ENCODE peak calls at places on chromosomes 11 and 22, in ten cellular contexts. Q is thoracic aorta, T is HFFc6, V is stomach, G is OCI-LY7, W is epithelial cell of esophagus, I is H9, D is fibroblast of villous mesenchyme, A is ovary, S is AG04450. N is an unnamed sample.

GRCh38 chr11:33696411-33696810 is 4.2 kb downstream of the C11orf91 start:
- DNase-seq in V (peak), T (no peak), Q (no peak), G (peak), S (no peak), A (no peak), I (no peak), W (no peak), D (no peak), N (no peak)

GRCh38 chr11:64342869-64343739 is 3.1 kb downstream of the CCDC88B start:
- DNase-seq in Q (no peak), I (peak), W (no peak), G (no peak), V (no peak), A (no peak), D (no peak), S (no peak), T (no peak), N (no peak)

GRCh38 chr11:45305874-45306623 is 19.9 kb upstream of the SYT13 start:
- DNase-seq in S (no peak), W (no peak), G (no peak), Q (no peak), D (no peak), V (no peak), I (no peak), A (no peak), T (no peak), N (no peak)

GRCh38 chr11:14308114-14308896 is 50.7 kb downstream of the RRAS2 start:
- DNase-seq in W (peak), V (no peak), G (peak), S (no peak), Q (no peak), D (peak), A (no peak), I (no peak), T (peak), N (peak)

GRCh38 chr11:7353100-7353499 is 101.4 kb downstream of the SYT9 start:
- DNase-seq in W (peak), T (peak), A (no peak), Q (no peak), S (no peak), D (peak), G (peak), I (peak), V (no peak), N (peak)

GRCh38 chr11:104522650-104523049 is 358.7 kb upstream of the PDGFD start:
- DNase-seq in V (no peak), T (no peak), Q (no peak), D (peak), A (no peak), I (no peak), W (peak), S (peak), G (no peak), N (peak)

GRCh38 chr11:124740277-124740882 is 638 bp downstream of the NRGN start:
- DNase-seq in I (peak), A (no peak), D (no peak), G (peak), V (no peak), Q (no peak), T (no peak), W (peak), S (no peak), N (peak)

GRCh38 chr22:31279821-31280496 is 12.3 kb downstream of the PIK3IP1 start:
- DNase-seq in I (no peak), G (no peak), T (no peak), Q (no peak), S (no peak), A (no peak), D (no peak), W (peak), V (no peak), N (no peak)

GRCh38 chr11:62398011-62398994 is 20.5 kb upstream of the SCGB1A1 start:
- DNase-seq in Q (no peak), I (no peak), A (peak), G (no peak), D (peak), S (no peak), T (peak), W (no peak), V (no peak), N (peak)

GRCh38 chr11:129720994-129721393 is 94.7 kb upstream of the TMEM45B start:
- DNase-seq in Q (no peak), G (no peak), W (no peak), V (no peak), T (no peak), I (no peak), A (no peak), D (no peak), S (no peak), N (no peak)

GRCh38 chr22:41285441-41285819 is 557 bp downstream of the RANGAP1 start:
- DNase-seq in S (peak), A (peak), Q (peak), D (peak), T (peak), I (peak), G (peak), W (peak), V (peak), N (peak)

GRCh38 chr11:15575409-15575808 is 460.7 kb downstream of the INSC start:
- DNase-seq in W (no peak), V (no peak), D (no peak), Q (no peak), I (no peak), S (no peak), T (no peak), G (no peak), A (no peak), N (no peak)

GRCh38 chr11:109203176-109203575 is 218.8 kb upstream of the C11orf87 start:
- DNase-seq in V (no peak), S (no peak), D (no peak), W (no peak), Q (no peak), A (no peak), I (no peak), T (no peak), G (no peak), N (no peak)

GRCh38 chr22:40276877-40277823 is 69.2 kb upstream of the ADSL start:
- DNase-seq in G (no peak), I (no peak), S (no peak), Q (no peak), V (no peak), D (peak), A (no peak), T (peak), W (peak), N (peak)

GRCh38 chr11:134532176-134532920 is 120.3 kb upstream of the B3GAT1 start:
- DNase-seq in S (no peak), I (peak), G (no peak), D (no peak), A (no peak), Q (no peak), T (no peak), W (no peak), V (peak), N (no peak)

DNA sequence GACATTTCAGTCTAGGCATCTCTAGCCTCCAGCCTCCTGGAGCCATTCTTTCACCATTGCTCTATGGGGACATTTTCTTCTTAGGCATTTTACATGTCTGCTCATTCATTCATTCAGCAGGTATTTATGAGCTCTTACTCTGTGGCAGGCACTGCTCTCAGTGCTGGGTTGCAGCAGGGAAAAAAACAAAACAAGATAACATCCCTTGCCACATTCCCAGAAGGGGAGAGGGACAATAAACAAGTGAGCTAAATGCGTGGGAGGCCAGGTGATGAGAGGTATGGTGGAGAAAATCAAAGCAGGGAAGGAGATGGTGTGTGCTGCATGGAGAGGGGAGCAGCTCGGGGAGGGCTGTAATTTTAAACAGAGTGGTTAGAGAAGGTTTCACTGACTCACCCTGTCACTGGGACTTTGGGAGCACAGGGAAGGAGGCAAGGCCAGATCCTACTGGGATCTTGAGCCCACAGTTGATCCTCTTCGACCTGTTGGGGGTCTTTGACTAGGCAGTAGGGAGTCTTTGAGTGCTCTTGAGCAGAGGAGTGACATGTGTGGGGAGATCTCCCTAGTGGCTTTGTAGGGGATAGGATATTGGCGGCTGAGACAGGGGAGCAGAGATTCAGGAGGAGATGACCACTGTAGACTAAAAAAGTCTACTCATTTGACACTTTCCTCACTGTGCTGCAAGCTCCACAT is 17.0 kb downstream of the MICAL2 start:
- DNase-seq in T (no peak), S (no peak), V (no peak), I (no peak), D (peak), G (no peak), A (no peak), W (no peak), Q (no peak), N (no peak)
- TF ChIP-seq CTCF in T (no peak), S (no peak), V (no peak), I (peak), D (no peak), G (no peak), A (no peak), W (no peak), Q (no peak), N (no peak)

DNA sequence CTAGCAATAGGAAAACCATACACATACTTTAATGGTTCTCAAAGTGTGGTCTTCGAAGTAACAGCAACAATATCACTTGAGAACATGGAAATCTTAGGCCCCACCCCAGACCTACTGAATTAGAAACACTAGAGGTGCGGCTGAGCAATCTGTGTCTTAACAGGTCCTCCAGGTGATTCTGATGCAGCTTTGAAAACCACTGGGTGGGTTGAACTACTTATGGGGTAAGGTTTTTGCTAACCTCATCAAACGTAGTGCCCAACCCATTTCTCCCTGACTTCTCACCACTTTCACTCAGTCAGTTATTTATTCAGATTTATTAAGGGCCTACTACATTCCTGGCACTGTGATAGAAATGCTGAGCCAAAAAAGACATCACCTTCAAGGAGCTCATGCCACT is 3.7 kb downstream of the MPZL2 start:
- DNase-seq in W (no peak), S (no peak), I (no peak), T (no peak), Q (no peak), A (no peak), V (no peak), D (no peak), G (no peak), N (no peak)
- TF ChIP-seq CTCF in W (no peak), S (no peak), I (no peak), T (no peak), Q (no peak), A (no peak), V (no peak), D (no peak), G (no peak), N (no peak)

GRCh38 chr11:83093634-83094033 is 21.9 kb upstream of the RAB30 start:
- DNase-seq in W (no peak), V (no peak), S (no peak), Q (no peak), T (no peak), G (no peak), D (no peak), I (no peak), A (no peak), N (no peak)

GRCh38 chr11:83087035-83087434 is 15.3 kb upstream of the RAB30 start:
- DNase-seq in G (peak), T (no peak), Q (no peak), D (peak), W (peak), A (no peak), V (no peak), I (no peak), S (no peak), N (peak)

GRCh38 chr11:83092488-83093384 is 21.0 kb upstream of the RAB30 start:
- DNase-seq in W (peak), A (no peak), G (no peak), T (no peak), Q (no peak), V (peak), S (no peak), I (no peak), D (peak), N (peak)

GRCh38 chr11:83088965-83089364 is 17.3 kb upstream of the RAB30 start:
- DNase-seq in S (no peak), D (no peak), W (no peak), I (no peak), A (no peak), Q (no peak), G (no peak), T (no peak), V (no peak), N (no peak)
- TF ChIP-seq CTCF in S (no peak), D (peak), W (no peak), I (no peak), A (no peak), Q (no peak), G (peak), T (peak), V (no peak), N (no peak)

GRCh38 chr22:23241562-23242472 is 61.5 kb downstream of the BCR start:
- DNase-seq in S (no peak), D (no peak), G (no peak), V (no peak), T (no peak), I (no peak), W (no peak), Q (no peak), A (no peak), N (no peak)

GRCh38 chr22:23243006-23243573 is 62.8 kb downstream of the BCR start:
- DNase-seq in T (no peak), A (no peak), W (no peak), D (no peak), G (no peak), I (peak), V (no peak), S (no peak), Q (no peak), N (no peak)

GRCh38 chr22:23243859-23244689 is 63.8 kb downstream of the BCR start:
- DNase-seq in G (no peak), S (no peak), A (no peak), I (no peak), W (no peak), V (no peak), T (no peak), Q (no peak), D (no peak), N (no peak)

GRCh38 chr22:23240639-23241389 is 60.5 kb downstream of the BCR start:
- DNase-seq in S (no peak), T (no peak), W (peak), G (peak), Q (no peak), I (peak), D (no peak), V (peak), A (no peak), N (no peak)

DNA sequence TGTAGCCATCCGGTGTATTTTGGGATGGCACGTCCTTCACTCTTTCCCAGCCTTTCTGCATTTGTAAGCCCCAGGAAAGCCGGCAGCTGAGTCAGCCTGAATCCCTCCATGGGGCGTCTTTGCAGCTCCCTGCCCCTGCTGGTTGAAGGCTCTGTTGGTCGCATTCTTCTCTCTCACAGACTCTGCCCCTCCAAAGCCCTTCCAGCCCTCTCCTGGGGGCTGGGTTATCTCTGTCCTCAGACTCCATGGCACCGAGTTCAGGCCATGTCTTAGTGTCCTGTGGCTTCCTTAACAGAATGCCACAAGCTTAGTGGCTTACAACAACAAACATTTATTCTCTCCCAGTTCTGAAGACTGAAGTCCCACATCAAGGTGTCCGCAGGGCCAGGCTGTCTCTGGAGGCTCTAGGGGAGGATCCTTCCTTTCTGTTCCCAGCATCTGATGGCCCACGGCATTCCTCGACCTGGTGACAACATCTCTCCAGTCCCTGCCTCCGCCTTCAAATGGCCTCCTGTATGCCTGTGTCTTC is 62.2 kb downstream of the BCR start:
- DNase-seq in S (no peak), A (no peak), V (no peak), Q (no peak), W (peak), T (no peak), D (no peak), G (no peak), I (peak), N (no peak)
- TF ChIP-seq CTCF in S (peak), A (no peak), V (no peak), Q (no peak), W (peak), T (no peak), D (no peak), G (no peak), I (peak), N (peak)

GRCh38 chr11:77820565-77821348 is at the start of the genes AAMDC and RSF1:
- DNase-seq in W (peak), V (peak), I (peak), S (peak), T (peak), D (peak), A (peak), Q (peak), G (peak), N (peak)
- TF ChIP-seq CTCF in W (peak), V (peak), I (peak), S (peak), T (peak), D (peak), A (peak), Q (peak), G (peak), N (peak)

GRCh38 chr11:83602116-83602515 is 315.9 kb upstream of the CCDC90B start:
- DNase-seq in A (no peak), G (no peak), W (peak), D (no peak), Q (no peak), I (no peak), V (no peak), S (no peak), T (no peak), N (no peak)

GRCh38 chr11:83601201-83601992 is 315.2 kb upstream of the CCDC90B start:
- DNase-seq in Q (no peak), I (no peak), S (no peak), T (no peak), G (no peak), D (no peak), W (no peak), V (no peak), A (no peak), N (no peak)

GRCh38 chr11:83599066-83599465 is 312.9 kb upstream of the CCDC90B start:
- DNase-seq in A (no peak), D (no peak), S (no peak), Q (no peak), V (no peak), W (no peak), G (no peak), I (no peak), T (no peak), N (no peak)

DNA sequence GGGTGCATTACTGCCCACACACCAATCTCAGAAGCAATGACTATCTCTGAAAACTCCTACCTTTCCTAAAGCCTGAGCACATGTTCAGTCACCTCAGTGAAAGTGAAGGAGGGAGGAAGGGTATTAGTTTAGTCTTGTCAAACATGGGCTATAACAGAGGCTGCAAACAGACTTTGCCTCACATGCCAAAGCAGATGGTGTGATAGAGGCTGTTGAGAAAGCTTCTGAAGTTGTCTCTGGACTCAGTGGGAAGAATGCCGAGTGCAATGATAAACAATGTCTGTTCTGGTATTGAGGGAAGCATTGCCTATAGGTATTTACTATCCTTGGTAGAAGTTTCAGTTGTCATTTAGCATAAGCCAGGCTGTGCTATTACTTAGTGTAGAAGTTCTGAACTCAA is 314.5 kb upstream of the CCDC90B start:
- DNase-seq in S (no peak), Q (no peak), D (no peak), G (no peak), T (no peak), W (no peak), V (no peak), A (no peak), I (no peak), N (no peak)
- TF ChIP-seq CTCF in S (no peak), Q (no peak), D (no peak), G (no peak), T (no peak), W (no peak), V (no peak), A (no peak), I (no peak), N (no peak)

DNA sequence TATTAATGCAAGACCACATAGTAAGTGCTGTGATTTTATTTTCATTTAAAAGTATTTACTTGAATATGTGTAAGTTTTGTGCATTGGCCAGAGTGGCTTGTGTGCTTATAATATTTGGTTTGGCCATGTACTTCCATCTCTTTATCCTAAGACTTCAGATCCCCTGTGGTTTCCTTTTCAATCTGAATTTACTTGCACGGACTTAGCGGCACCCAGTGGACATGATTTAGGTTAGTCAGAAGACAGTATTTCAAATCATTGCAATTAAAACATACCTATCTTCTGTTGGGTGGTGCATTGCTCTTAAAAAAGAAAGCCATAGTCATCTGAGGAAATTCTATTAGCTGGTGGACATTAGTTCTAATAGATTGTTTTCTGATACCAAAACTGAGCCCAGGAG is 30.7 kb downstream of the PIWIL4 start:
- DNase-seq in S (no peak), I (no peak), W (no peak), G (peak), V (peak), A (peak), T (no peak), D (peak), Q (no peak), N (peak)
- TF ChIP-seq CTCF in S (no peak), I (no peak), W (no peak), G (peak), V (no peak), A (peak), T (no peak), D (peak), Q (no peak), N (no peak)

N was measured in fibroblast of the aortic adventitia.